ENCODE peak calls at places on chromosome 14, in four cellular contexts. X is heart right ventricle, H is endothelial cell of umbilical vein, M is psoas muscle. J is an unnamed sample.

GRCh38 chr14:49512147-49512551 is 74.0 kb downstream of the RPS29 start:
- DNase-seq in X (no peak), H (peak), M (no peak), J (no peak)

GRCh38 chr14:106201376-106201775 is 675.0 kb downstream of the TMEM121 start:
- DNase-seq in X (no peak), H (no peak), M (no peak), J (no peak)

GRCh38 chr14:56144176-56144575 is 26.0 kb downstream of the PELI2 start:
- DNase-seq in X (no peak), H (no peak), M (no peak), J (no peak)

GRCh38 chr14:91395998-91396660 is 21.5 kb downstream of the CCDC88C start:
- DNase-seq in X (no peak), H (no peak), M (no peak), J (peak)

GRCh38 chr14:67820428-67820881 is 876 bp downstream of the RAD51B start:
- DNase-seq in X (no peak), H (peak), M (no peak), J (peak)

GRCh38 chr14:90797451-90797850 is 18.8 kb downstream of the TTC7B start:
- DNase-seq in X (no peak), H (peak), M (no peak), J (no peak)

GRCh38 chr14:31326111-31326510 is 94.2 kb downstream of the HEATR5A start:
- DNase-seq in X (no peak), H (peak), M (no peak), J (no peak)

GRCh38 chr14:75247286-75247922 is 31.2 kb upstream of the FOS start:
- DNase-seq in X (no peak), H (no peak), M (no peak), J (no peak)

GRCh38 chr14:34099630-34100029 is 148.8 kb upstream of the EGLN3 start:
- DNase-seq in X (no peak), H (no peak), M (no peak), J (no peak)

GRCh38 chr14:36973806-36974442 is 198.5 kb downstream of the SLC25A21 start:
- DNase-seq in X (no peak), H (peak), M (no peak), J (no peak)

GRCh38 chr14:67569651-67570290 is 30.3 kb downstream of the PIGH start:
- DNase-seq in X (no peak), H (no peak), M (no peak), J (no peak)

GRCh38 chr14:77305696-77306095 is 15.0 kb downstream of the POMT2 start:
- DNase-seq in X (no peak), H (no peak), M (no peak), J (no peak)

GRCh38 chr14:30759172-30760125 is 114.9 kb upstream of the COCH start:
- DNase-seq in X (no peak), H (no peak), M (no peak), J (no peak)

GRCh38 chr14:99266181-99267178 is 5.5 kb downstream of the BCL11B start:
- DNase-seq in X (peak), H (peak), M (peak), J (peak)

GRCh38 chr14:99265571-99265970 is 6.4 kb downstream of the BCL11B start:
- DNase-seq in X (no peak), H (no peak), M (no peak), J (no peak)

GRCh38 chr14:99263564-99264330 is 8.2 kb downstream of the BCL11B start:
- DNase-seq in X (no peak), H (no peak), M (no peak), J (no peak)

GRCh38 chr14:99262977-99263448 is 9.0 kb downstream of the BCL11B start:
- DNase-seq in X (no peak), H (no peak), M (no peak), J (no peak)

GRCh38 chr14:99264691-99265090 is 7.3 kb downstream of the BCL11B start:
- DNase-seq in X (no peak), H (no peak), M (no peak), J (no peak)
- TF ChIP-seq CTCF in X (no peak), H (no peak), M (no peak), J (no peak)

GRCh38 chr14:104680056-104680805 is 9.2 kb upstream of the INF2 start:
- DNase-seq in X (no peak), H (peak), M (peak), J (no peak)

GRCh38 chr14:104681689-104682074 is 7.7 kb upstream of the INF2 start:
- DNase-seq in X (peak), H (peak), M (peak), J (no peak)

GRCh38 chr14:104682107-104682593 is 7.3 kb upstream of the INF2 start:
- DNase-seq in X (no peak), H (no peak), M (no peak), J (no peak)

GRCh38 chr14:104678901-104679705 is 10.3 kb upstream of the INF2 start:
- DNase-seq in X (no peak), H (no peak), M (no peak), J (no peak)

DNA sequence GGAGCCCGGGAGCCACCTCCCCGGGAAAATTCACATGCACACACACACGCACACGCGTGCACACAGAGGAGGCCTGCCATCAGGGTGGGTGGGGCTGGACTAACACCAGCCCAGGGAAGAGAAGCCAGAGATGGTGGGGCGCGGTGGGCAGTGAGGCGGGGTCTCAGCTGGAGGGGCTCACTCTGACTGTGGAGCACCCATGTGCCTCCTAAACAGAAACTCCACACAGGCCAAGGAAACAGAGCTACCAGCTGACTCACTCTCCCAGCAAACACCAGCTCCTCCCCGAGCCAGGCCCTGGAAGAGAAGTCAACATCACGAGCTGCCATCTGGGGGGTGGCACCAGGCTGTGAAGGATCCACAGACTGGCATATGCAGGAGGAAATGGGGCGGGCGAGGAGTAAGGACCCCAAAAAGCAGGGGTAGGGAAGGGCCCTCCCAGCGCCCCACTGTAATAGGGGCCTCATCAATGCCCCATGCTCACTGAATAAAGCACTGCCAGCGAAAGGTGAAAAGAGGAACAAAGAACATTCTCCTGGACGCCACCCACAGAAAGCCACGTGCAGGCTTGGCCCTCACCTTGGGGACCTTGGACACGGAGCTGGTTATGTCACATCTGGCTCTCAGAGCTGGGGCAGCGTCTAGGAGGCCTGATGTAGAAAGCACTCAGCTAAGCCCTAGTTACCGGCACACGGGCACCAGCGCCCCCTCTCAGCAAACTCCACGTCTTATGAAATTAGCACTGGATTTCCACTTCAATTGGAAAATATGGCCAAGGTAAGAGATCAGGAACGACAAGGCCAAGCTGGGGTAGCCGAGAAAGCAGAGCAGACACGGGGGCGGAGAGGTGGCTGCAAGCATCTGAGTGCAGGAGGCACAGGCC is 8.4 kb upstream of the INF2 start:
- DNase-seq in X (no peak), H (peak), M (peak), J (peak)
- TF ChIP-seq CTCF in X (peak), H (no peak), M (no peak), J (no peak)

GRCh38 chr14:92637228-92637627 is 111.2 kb downstream of the LGMN start:
- DNase-seq in X (no peak), H (no peak), M (no peak), J (no peak)
- TF ChIP-seq CTCF in X (no peak), H (no peak), M (no peak), J (no peak)

DNA sequence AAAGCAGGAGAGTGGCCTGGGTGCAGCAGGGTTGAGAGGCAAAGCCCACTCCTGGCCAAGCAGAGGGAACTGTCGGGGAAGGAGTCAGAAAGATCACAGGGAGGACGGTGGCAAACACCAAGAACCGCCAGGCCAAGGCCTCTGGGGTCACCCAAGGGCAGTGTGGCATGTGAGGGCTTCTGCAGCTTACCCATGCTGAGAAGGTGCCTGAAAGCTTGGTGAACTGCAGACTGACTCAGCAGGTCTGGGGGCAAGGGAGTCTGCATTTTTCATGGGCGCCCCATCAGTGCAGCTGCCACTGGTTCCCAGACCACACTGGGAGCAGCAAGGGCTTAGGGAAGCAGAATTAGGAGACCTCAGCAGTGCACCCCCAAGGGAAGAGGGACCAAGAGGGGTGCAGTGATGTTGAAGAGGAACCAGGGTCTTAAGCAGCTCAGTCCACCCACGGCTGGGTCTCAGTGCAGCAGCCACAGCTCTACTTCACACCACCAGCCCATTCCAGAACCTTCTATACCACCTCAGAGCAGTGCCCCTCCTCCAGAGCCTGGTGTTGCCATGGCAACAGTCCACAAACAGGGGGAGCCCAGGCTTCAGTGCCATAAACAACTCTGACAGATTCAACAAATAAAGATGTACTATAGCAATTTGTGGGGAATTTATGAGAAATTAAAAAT is 59.4 kb downstream of the ITPK1 start:
- DNase-seq in X (no peak), H (no peak), M (no peak), J (no peak)
- TF ChIP-seq CTCF in X (no peak), H (no peak), M (no peak), J (no peak)

GRCh38 chr14:64465208-64465821 is at the start of gene AKAP5:
- DNase-seq in X (peak), H (peak), M (peak), J (no peak)

GRCh38 chr14:64463873-64464272 is 1.4 kb upstream of the AKAP5 start:
- DNase-seq in X (no peak), H (no peak), M (no peak), J (no peak)

GRCh38 chr14:64467131-64467530 is 1.8 kb downstream of the AKAP5 start:
- DNase-seq in X (no peak), H (no peak), M (no peak), J (peak)

GRCh38 chr14:64464695-64465094 is 604 bp upstream of the AKAP5 start:
- DNase-seq in X (no peak), H (no peak), M (no peak), J (no peak)

GRCh38 chr14:64465856-64466554 is 706 bp downstream of the AKAP5 start:
- DNase-seq in X (no peak), H (peak), M (no peak), J (no peak)
- TF ChIP-seq CTCF in X (no peak), H (no peak), M (no peak), J (no peak)

GRCh38 chr14:52014601-52015267 is 25.4 kb downstream of the RTRAF start:
- DNase-seq in X (peak), H (no peak), M (no peak), J (no peak)

GRCh38 chr14:52011557-52011956 is 22.2 kb downstream of the RTRAF start:
- DNase-seq in X (no peak), H (no peak), M (no peak), J (no peak)

GRCh38 chr14:52015411-52016030 is 26.2 kb downstream of the RTRAF start:
- DNase-seq in X (no peak), H (peak), M (no peak), J (peak)

GRCh38 chr14:52012635-52013034 is 23.3 kb downstream of the RTRAF start:
- DNase-seq in X (peak), H (no peak), M (peak), J (no peak)

GRCh38 chr14:52013984-52014600 is 24.7 kb downstream of the RTRAF start:
- DNase-seq in X (no peak), H (no peak), M (no peak), J (no peak)
- TF ChIP-seq CTCF in X (peak), H (peak), M (no peak), J (no peak)

GRCh38 chr14:32382704-32383103 is 53.6 kb downstream of the AKAP6 start:
- DNase-seq in X (no peak), H (no peak), M (no peak), J (no peak)
- TF ChIP-seq CTCF in X (peak), H (no peak), M (no peak), J (no peak)

GRCh38 chr14:52850520-52850919 is 59.1 kb upstream of the GNPNAT1 start:
- DNase-seq in X (no peak), H (no peak), M (no peak), J (no peak)

GRCh38 chr14:52848626-52849025 is 57.2 kb upstream of the GNPNAT1 start:
- DNase-seq in X (no peak), H (no peak), M (no peak), J (no peak)

GRCh38 chr14:52852810-52853521 is 61.6 kb upstream of the GNPNAT1 start:
- DNase-seq in X (no peak), H (peak), M (no peak), J (no peak)

GRCh38 chr14:52856139-52856538 is 64.7 kb upstream of the GNPNAT1 start:
- DNase-seq in X (no peak), H (no peak), M (no peak), J (no peak)

GRCh38 chr14:52853522-52853854 is 62.1 kb upstream of the GNPNAT1 start:
- DNase-seq in X (no peak), H (no peak), M (no peak), J (no peak)
- TF ChIP-seq CTCF in X (no peak), H (no peak), M (no peak), J (no peak)

GRCh38 chr14:61927015-61927414 is 164.8 kb downstream of the SNAPC1 start:
- DNase-seq in X (no peak), H (no peak), M (no peak), J (no peak)

GRCh38 chr14:61925732-61926445 is 163.7 kb downstream of the SNAPC1 start:
- DNase-seq in X (no peak), H (no peak), M (no peak), J (no peak)

GRCh38 chr14:61927521-61927920 is 165.3 kb downstream of the SNAPC1 start:
- DNase-seq in X (no peak), H (no peak), M (no peak), J (no peak)

GRCh38 chr14:61925043-61925442 is 162.8 kb downstream of the SNAPC1 start:
- DNase-seq in X (no peak), H (peak), M (no peak), J (no peak)

DNA sequence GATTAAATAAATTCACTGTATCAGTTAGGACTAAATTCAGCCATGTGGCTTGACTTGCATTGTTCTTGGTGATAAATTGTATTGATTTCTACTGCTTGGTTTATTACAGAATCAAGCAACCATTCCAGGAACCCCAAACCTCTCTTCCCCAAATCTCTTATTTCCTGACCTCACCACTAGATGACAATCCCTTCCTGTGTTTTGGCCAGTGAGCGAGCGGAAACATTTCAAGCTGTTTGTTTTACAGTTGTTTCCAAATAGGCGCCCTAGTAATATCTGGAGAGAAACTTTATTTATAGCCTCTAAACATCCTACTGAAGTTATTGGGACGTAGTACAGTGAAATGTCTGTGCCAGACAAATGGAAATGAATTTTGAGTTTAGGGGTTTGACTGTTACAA is 161.1 kb downstream of the SNAPC1 start:
- DNase-seq in X (no peak), H (no peak), M (no peak), J (no peak)
- TF ChIP-seq CTCF in X (no peak), H (no peak), M (no peak), J (no peak)